ENCODE peak calls at places on chromosomes 4 and X, in ten cellular contexts. One of them, this sample, is unnamed.

GRCh38 chr4:95377511-95377910 is 171.3 kb downstream of the UNC5C start:
- DNase-seq in lower leg skin: no peak
- DNase-seq in gastrocnemius medialis: no peak
- DNase-seq in uterus: no peak
- DNase-seq in sigmoid colon: no peak
- DNase-seq in tibial nerve: no peak
- DNase-seq in stomach: no peak
- DNase-seq in adrenal gland: no peak
- DNase-seq in A549: no peak
- DNase-seq in body of pancreas: no peak
- DNase-seq in this sample: no peak

GRCh38 chrX:67408423-67409079 is 135.3 kb upstream of the AR start:
- DNase-seq in tibial nerve: no peak
- DNase-seq in adrenal gland: no peak
- DNase-seq in sigmoid colon: no peak
- DNase-seq in stomach: no peak
- DNase-seq in gastrocnemius medialis: no peak
- DNase-seq in uterus: no peak
- DNase-seq in A549: no peak
- DNase-seq in lower leg skin: no peak
- DNase-seq in body of pancreas: no peak
- DNase-seq in this sample: no peak

GRCh38 chr4:188221090-188221489 is 81.8 kb downstream of the TRIML1 start:
- DNase-seq in lower leg skin: no peak
- DNase-seq in body of pancreas: no peak
- DNase-seq in tibial nerve: no peak
- DNase-seq in uterus: no peak
- DNase-seq in A549: no peak
- DNase-seq in gastrocnemius medialis: no peak
- DNase-seq in stomach: no peak
- DNase-seq in adrenal gland: no peak
- DNase-seq in sigmoid colon: no peak
- DNase-seq in this sample: no peak

GRCh38 chr4:153729901-153730300 is 29.9 kb downstream of the RNF175 start:
- DNase-seq in stomach: no peak
- DNase-seq in body of pancreas: no peak
- DNase-seq in lower leg skin: no peak
- DNase-seq in A549: no peak
- DNase-seq in uterus: no peak
- DNase-seq in gastrocnemius medialis: no peak
- DNase-seq in sigmoid colon: no peak
- DNase-seq in tibial nerve: no peak
- DNase-seq in adrenal gland: no peak
- DNase-seq in this sample: no peak

GRCh38 chr4:144703494-144703893 is 57.5 kb downstream of the HHIP start:
- DNase-seq in body of pancreas: no peak
- DNase-seq in stomach: no peak
- DNase-seq in lower leg skin: no peak
- DNase-seq in gastrocnemius medialis: no peak
- DNase-seq in A549: no peak
- DNase-seq in sigmoid colon: no peak
- DNase-seq in uterus: no peak
- DNase-seq in tibial nerve: no peak
- DNase-seq in adrenal gland: no peak
- DNase-seq in this sample: no peak

GRCh38 chr4:124879195-124879594 is 166.7 kb upstream of the ANKRD50 start:
- DNase-seq in sigmoid colon: no peak
- DNase-seq in body of pancreas: no peak
- DNase-seq in uterus: no peak
- DNase-seq in stomach: no peak
- DNase-seq in adrenal gland: no peak
- DNase-seq in A549: no peak
- DNase-seq in tibial nerve: no peak
- DNase-seq in gastrocnemius medialis: no peak
- DNase-seq in lower leg skin: no peak
- DNase-seq in this sample: no peak

GRCh38 chrX:13212191-13212651 is 107.6 kb downstream of the ATXN3L start:
- DNase-seq in stomach: no peak
- DNase-seq in A549: no peak
- DNase-seq in uterus: peak
- DNase-seq in tibial nerve: no peak
- DNase-seq in sigmoid colon: no peak
- DNase-seq in gastrocnemius medialis: no peak
- DNase-seq in body of pancreas: no peak
- DNase-seq in adrenal gland: no peak
- DNase-seq in lower leg skin: no peak
- DNase-seq in this sample: no peak

GRCh38 chr4:79917246-79917645 is 155.8 kb downstream of the ANTXR2 start:
- DNase-seq in gastrocnemius medialis: no peak
- DNase-seq in body of pancreas: peak
- DNase-seq in tibial nerve: no peak
- DNase-seq in stomach: peak
- DNase-seq in A549: peak
- DNase-seq in lower leg skin: no peak
- DNase-seq in adrenal gland: peak
- DNase-seq in sigmoid colon: no peak
- DNase-seq in uterus: no peak
- DNase-seq in this sample: peak

GRCh38 chr4:101941816-101942358 is 151.4 kb downstream of the BANK1 start:
- DNase-seq in stomach: no peak
- DNase-seq in uterus: no peak
- DNase-seq in gastrocnemius medialis: no peak
- DNase-seq in lower leg skin: no peak
- DNase-seq in body of pancreas: no peak
- DNase-seq in tibial nerve: no peak
- DNase-seq in A549: no peak
- DNase-seq in adrenal gland: no peak
- DNase-seq in sigmoid colon: no peak
- DNase-seq in this sample: no peak

GRCh38 chr4:145734051-145734450 is 54.1 kb downstream of the C4orf51 start:
- DNase-seq in tibial nerve: no peak
- DNase-seq in uterus: peak
- DNase-seq in lower leg skin: no peak
- DNase-seq in gastrocnemius medialis: no peak
- DNase-seq in A549: no peak
- DNase-seq in sigmoid colon: no peak
- DNase-seq in adrenal gland: no peak
- DNase-seq in body of pancreas: no peak
- DNase-seq in stomach: no peak
- DNase-seq in this sample: no peak

GRCh38 chr4:19736968-19737756 is 514.5 kb upstream of the SLIT2 start:
- DNase-seq in A549: no peak
- DNase-seq in lower leg skin: no peak
- DNase-seq in stomach: no peak
- DNase-seq in tibial nerve: no peak
- DNase-seq in adrenal gland: no peak
- DNase-seq in gastrocnemius medialis: no peak
- DNase-seq in body of pancreas: no peak
- DNase-seq in uterus: no peak
- DNase-seq in sigmoid colon: no peak
- DNase-seq in this sample: no peak

GRCh38 chr4:153223935-153224334 is 19.7 kb downstream of the TRIM2 start:
- DNase-seq in adrenal gland: no peak
- DNase-seq in uterus: no peak
- DNase-seq in gastrocnemius medialis: no peak
- DNase-seq in stomach: no peak
- DNase-seq in A549: no peak
- DNase-seq in sigmoid colon: no peak
- DNase-seq in tibial nerve: no peak
- DNase-seq in lower leg skin: no peak
- DNase-seq in body of pancreas: no peak
- DNase-seq in this sample: no peak

GRCh38 chr4:2934077-2934812 is 29.0 kb downstream of the NOP14 start:
- DNase-seq in uterus: peak
- DNase-seq in adrenal gland: peak
- DNase-seq in sigmoid colon: peak
- DNase-seq in body of pancreas: peak
- DNase-seq in gastrocnemius medialis: peak
- DNase-seq in A549: peak
- DNase-seq in tibial nerve: peak
- DNase-seq in lower leg skin: no peak
- DNase-seq in stomach: peak
- DNase-seq in this sample: peak

GRCh38 chr4:48141048-48141447 is 7.0 kb upstream of the TXK start:
- DNase-seq in sigmoid colon: no peak
- DNase-seq in A549: peak
- DNase-seq in tibial nerve: no peak
- DNase-seq in adrenal gland: no peak
- DNase-seq in body of pancreas: no peak
- DNase-seq in stomach: no peak
- DNase-seq in gastrocnemius medialis: no peak
- DNase-seq in lower leg skin: no peak
- DNase-seq in uterus: no peak
- DNase-seq in this sample: no peak

GRCh38 chr4:16785800-16786527 is 112.5 kb downstream of the LDB2 start:
- DNase-seq in gastrocnemius medialis: no peak
- DNase-seq in stomach: no peak
- DNase-seq in A549: no peak
- DNase-seq in uterus: no peak
- DNase-seq in lower leg skin: no peak
- DNase-seq in body of pancreas: no peak
- DNase-seq in tibial nerve: no peak
- DNase-seq in sigmoid colon: no peak
- DNase-seq in adrenal gland: no peak
- DNase-seq in this sample: no peak

GRCh38 chr4:155543126-155543765 is 123.4 kb upstream of the GUCY1A1 start:
- DNase-seq in gastrocnemius medialis: no peak
- DNase-seq in body of pancreas: no peak
- DNase-seq in lower leg skin: no peak
- DNase-seq in tibial nerve: no peak
- DNase-seq in stomach: no peak
- DNase-seq in uterus: no peak
- DNase-seq in adrenal gland: no peak
- DNase-seq in A549: no peak
- DNase-seq in sigmoid colon: no peak
- DNase-seq in this sample: no peak

GRCh38 chr4:85368932-85369331 is 106.0 kb upstream of the ARHGAP24 start:
- DNase-seq in body of pancreas: no peak
- DNase-seq in lower leg skin: no peak
- DNase-seq in gastrocnemius medialis: no peak
- DNase-seq in adrenal gland: no peak
- DNase-seq in A549: no peak
- DNase-seq in stomach: no peak
- DNase-seq in tibial nerve: no peak
- DNase-seq in sigmoid colon: no peak
- DNase-seq in uterus: no peak
- DNase-seq in this sample: no peak

GRCh38 chr4:76637704-76638361 is 202.8 kb downstream of the SHROOM3 start:
- DNase-seq in uterus: no peak
- DNase-seq in body of pancreas: no peak
- DNase-seq in lower leg skin: no peak
- DNase-seq in gastrocnemius medialis: no peak
- DNase-seq in adrenal gland: no peak
- DNase-seq in stomach: no peak
- DNase-seq in sigmoid colon: no peak
- DNase-seq in A549: no peak
- DNase-seq in tibial nerve: no peak
- DNase-seq in this sample: no peak

GRCh38 chr4:163681208-163681821 is 186.8 kb downstream of the TMA16 start:
- DNase-seq in adrenal gland: peak
- DNase-seq in uterus: no peak
- DNase-seq in body of pancreas: peak
- DNase-seq in stomach: no peak
- DNase-seq in gastrocnemius medialis: no peak
- DNase-seq in lower leg skin: peak
- DNase-seq in sigmoid colon: no peak
- DNase-seq in tibial nerve: peak
- DNase-seq in A549: no peak
- DNase-seq in this sample: no peak

GRCh38 chr4:95355021-95355420 is 193.8 kb downstream of the UNC5C start:
- DNase-seq in body of pancreas: no peak
- DNase-seq in stomach: no peak
- DNase-seq in adrenal gland: no peak
- DNase-seq in tibial nerve: no peak
- DNase-seq in gastrocnemius medialis: no peak
- DNase-seq in sigmoid colon: no peak
- DNase-seq in lower leg skin: no peak
- DNase-seq in A549: no peak
- DNase-seq in uterus: no peak
- DNase-seq in this sample: no peak

GRCh38 chrX:2383144-2383543 is 117.6 kb downstream of the DHRSX start:
- DNase-seq in A549: no peak
- DNase-seq in lower leg skin: no peak
- DNase-seq in gastrocnemius medialis: no peak
- DNase-seq in stomach: no peak
- DNase-seq in sigmoid colon: no peak
- DNase-seq in body of pancreas: no peak
- DNase-seq in tibial nerve: no peak
- DNase-seq in uterus: no peak
- DNase-seq in adrenal gland: no peak
- DNase-seq in this sample: no peak
- H3K4me3 ChIP-seq in A549: no peak
- H3K4me3 ChIP-seq in lower leg skin: no peak
- H3K4me3 ChIP-seq in gastrocnemius medialis: no peak
- H3K4me3 ChIP-seq in stomach: no peak
- H3K4me3 ChIP-seq in sigmoid colon: no peak
- H3K4me3 ChIP-seq in body of pancreas: no peak
- H3K4me3 ChIP-seq in tibial nerve: no peak
- H3K4me3 ChIP-seq in uterus: no peak
- H3K4me3 ChIP-seq in adrenal gland: no peak
- H3K4me3 ChIP-seq in this sample: no peak

GRCh38 chrX:119853449-119853848 is 686 bp upstream of the UPF3B start:
- DNase-seq in lower leg skin: no peak
- DNase-seq in body of pancreas: no peak
- DNase-seq in tibial nerve: peak
- DNase-seq in stomach: no peak
- DNase-seq in uterus: no peak
- DNase-seq in gastrocnemius medialis: peak
- DNase-seq in sigmoid colon: no peak
- DNase-seq in adrenal gland: no peak
- DNase-seq in A549: no peak
- DNase-seq in this sample: no peak

GRCh38 chrX:119852410-119853353 is at the start of gene UPF3B:
- DNase-seq in tibial nerve: peak
- DNase-seq in adrenal gland: peak
- DNase-seq in A549: peak
- DNase-seq in body of pancreas: peak
- DNase-seq in lower leg skin: peak
- DNase-seq in uterus: peak
- DNase-seq in stomach: peak
- DNase-seq in gastrocnemius medialis: peak
- DNase-seq in sigmoid colon: peak
- DNase-seq in this sample: peak
- TF ChIP-seq POLR2A in tibial nerve: no peak
- TF ChIP-seq POLR2A in adrenal gland: peak
- TF ChIP-seq POLR2A in A549: peak
- TF ChIP-seq POLR2A in body of pancreas: peak
- TF ChIP-seq POLR2A in lower leg skin: peak
- TF ChIP-seq POLR2A in uterus: peak
- TF ChIP-seq POLR2A in stomach: no peak
- TF ChIP-seq POLR2A in gastrocnemius medialis: peak
- TF ChIP-seq POLR2A in sigmoid colon: peak
- TF ChIP-seq POLR2A in this sample: peak

GRCh38 chrX:25020391-25021131 is 4.8 kb upstream of the ARX start:
- DNase-seq in uterus: no peak
- DNase-seq in tibial nerve: no peak
- DNase-seq in sigmoid colon: no peak
- DNase-seq in lower leg skin: no peak
- DNase-seq in A549: peak
- DNase-seq in stomach: no peak
- DNase-seq in body of pancreas: no peak
- DNase-seq in adrenal gland: no peak
- DNase-seq in gastrocnemius medialis: no peak
- DNase-seq in this sample: no peak
- H3K4me3 ChIP-seq in uterus: peak
- H3K4me3 ChIP-seq in tibial nerve: no peak
- H3K4me3 ChIP-seq in sigmoid colon: no peak
- H3K4me3 ChIP-seq in lower leg skin: no peak
- H3K4me3 ChIP-seq in A549: peak
- H3K4me3 ChIP-seq in stomach: no peak
- H3K4me3 ChIP-seq in body of pancreas: no peak
- H3K4me3 ChIP-seq in adrenal gland: no peak
- H3K4me3 ChIP-seq in gastrocnemius medialis: no peak
- H3K4me3 ChIP-seq in this sample: no peak

GRCh38 chr4:99949034-99949998 is 759 bp downstream of the H2AZ1 start:
- DNase-seq in A549: no peak
- DNase-seq in uterus: peak
- DNase-seq in lower leg skin: peak
- DNase-seq in sigmoid colon: peak
- DNase-seq in stomach: peak
- DNase-seq in gastrocnemius medialis: peak
- DNase-seq in body of pancreas: peak
- DNase-seq in tibial nerve: peak
- DNase-seq in adrenal gland: peak
- DNase-seq in this sample: peak
- TF ChIP-seq POLR2A in A549: no peak
- TF ChIP-seq POLR2A in uterus: no peak
- TF ChIP-seq POLR2A in lower leg skin: no peak
- TF ChIP-seq POLR2A in sigmoid colon: peak
- TF ChIP-seq POLR2A in stomach: no peak
- TF ChIP-seq POLR2A in gastrocnemius medialis: no peak
- TF ChIP-seq POLR2A in body of pancreas: peak
- TF ChIP-seq POLR2A in tibial nerve: no peak
- TF ChIP-seq POLR2A in adrenal gland: no peak
- TF ChIP-seq POLR2A in this sample: no peak